ENCODE peak calls at places on chromosome 21, in five cellular contexts. B is NB4, H is PC-9, A is suprapubic skin, E is astrocyte of the spinal cord. R is an unnamed sample.

GRCh38 chr21:36613064-36613463 is 85.9 kb upstream of the SIM2 start:
- DNase-seq in B (no peak), H (no peak), E (peak; percentile 67), A (no peak), R (no peak)

GRCh38 chr21:36791150-36791549 is 92.2 kb downstream of the SIM2 start:
- DNase-seq in B (no peak), H (no peak), A (no peak), E (no peak), R (no peak)

GRCh38 chr21:31335957-31336738 is 7.9 kb downstream of the TIAM1 start:
- DNase-seq in B (no peak), H (no peak), A (no peak), E (peak; percentile 95), R (no peak)

GRCh38 chr21:36698160-36699025 is 522 bp upstream of the SIM2 start:
- DNase-seq in H (peak; percentile 72), E (no peak), A (no peak), B (no peak), R (peak; percentile 87)

GRCh38 chr21:32483293-32483595 is 70.7 kb downstream of the EVA1C start:
- DNase-seq in A (no peak), E (no peak), H (no peak), B (no peak), R (no peak)

GRCh38 chr21:31254131-31254530 is 89.9 kb downstream of the TIAM1 start:
- DNase-seq in B (no peak), H (no peak), E (no peak), A (no peak), R (no peak)

GRCh38 chr21:21714396-21714795 is 716.2 kb downstream of the NCAM2 start:
- DNase-seq in B (no peak), E (peak; percentile 81), H (no peak), A (no peak), R (no peak)

GRCh38 chr21:21200103-21200938 is 202.1 kb downstream of the NCAM2 start:
- DNase-seq in E (peak; percentile 98), H (peak; percentile 44), B (no peak), A (no peak), R (no peak)

GRCh38 chr21:32413697-32414578 is 1.4 kb downstream of the EVA1C start:
- DNase-seq in H (no peak), E (peak; percentile 69), B (no peak), A (no peak), R (peak; percentile 25)

GRCh38 chr21:29181799-29182470 is 51.5 kb downstream of the MAP3K7CL start:
- DNase-seq in A (no peak), E (peak; percentile 93), B (no peak), H (no peak), R (no peak)

GRCh38 chr21:45018131-45019075 is 56.0 kb upstream of the ADARB1 start:
- DNase-seq in B (no peak), H (no peak), E (no peak), A (peak; percentile 73), R (peak; percentile 76)
- H3K4me3 ChIP-seq in B (no peak overlapping the region), H (no peak overlapping the region), E (peak overlapping the region; percentile 23), A (peak overlapping the region; percentile 52), R (peak overlapping the region; percentile 30)

GRCh38 chr21:44991538-44992483 is 52.0 kb downstream of the SLX9 start:
- DNase-seq in E (peak; percentile 48), B (no peak), H (no peak), A (no peak), R (no peak)
- H3K4me3 ChIP-seq in E (no peak overlapping the region), B (no peak overlapping the region), H (no peak overlapping the region), A (no peak overlapping the region), R (no peak overlapping the region)

DNA sequence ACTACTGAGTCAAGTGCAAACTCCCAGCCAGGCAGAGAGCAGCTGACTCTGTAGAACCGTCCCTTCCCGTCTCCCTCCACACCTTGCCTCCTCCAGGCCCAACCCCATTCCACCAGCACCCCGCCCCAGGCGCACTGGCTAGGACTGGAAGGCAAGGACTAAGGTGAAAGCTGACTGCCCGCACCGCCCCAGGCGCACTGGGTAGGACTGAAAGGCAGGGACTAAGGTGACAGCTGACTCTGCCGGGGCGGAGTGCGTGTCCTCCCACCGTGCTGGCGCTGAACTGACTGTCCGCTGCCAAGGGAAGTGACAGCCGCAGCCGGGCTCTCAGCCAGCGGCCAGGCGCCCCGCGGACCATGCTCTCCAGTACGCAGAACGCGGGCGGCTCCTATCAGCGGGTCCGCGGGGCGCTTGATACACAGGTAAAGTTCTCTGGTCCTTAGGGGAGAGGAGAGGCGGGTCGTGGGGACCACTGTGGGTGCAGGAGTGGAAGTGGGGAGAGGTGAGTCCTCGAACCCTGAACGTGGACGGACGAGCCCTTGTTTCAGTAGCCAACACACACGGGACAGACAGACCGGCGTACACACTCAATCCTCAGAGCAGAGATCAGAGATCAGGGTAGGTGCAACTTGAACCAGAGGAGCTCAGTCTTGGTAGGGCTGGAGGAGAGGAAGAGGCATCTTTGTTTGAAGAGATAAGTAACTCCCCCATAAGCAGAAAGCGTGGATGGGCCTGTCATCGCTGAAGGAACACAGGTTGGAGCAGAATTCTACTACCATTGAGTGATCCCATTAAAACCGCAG is 58.0 kb downstream of the RBM11 start:
- DNase-seq in E (no peak), A (peak; percentile 78), H (peak; percentile 66), B (no peak), R (peak; percentile 51)
- H3K4me3 ChIP-seq in E (no peak overlapping the region), A (no peak overlapping the region), H (no peak overlapping the region), B (no peak overlapping the region), R (peak overlapping the region; percentile 49)

DNA sequence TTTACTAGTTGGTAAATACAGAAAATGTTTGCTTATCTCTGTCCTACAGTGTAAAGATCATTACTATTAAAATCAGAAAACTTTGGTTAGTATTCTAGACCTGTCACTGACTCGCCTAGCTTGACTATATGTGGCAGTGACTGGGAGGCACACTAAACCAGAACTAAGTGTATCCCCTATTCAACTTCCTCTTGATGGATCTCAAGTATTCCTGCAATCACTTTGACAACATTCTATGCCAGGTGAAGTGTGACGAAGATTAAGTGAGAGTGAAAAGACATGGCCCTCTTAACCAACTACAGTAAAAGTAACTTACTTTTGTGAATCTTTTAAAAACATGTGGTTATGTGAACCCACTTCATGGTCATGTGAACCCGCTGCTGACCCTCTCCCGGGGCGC is 223.0 kb upstream of the ADAMTS5 start:
- DNase-seq in A (no peak), H (no peak), B (no peak), E (no peak), R (no peak)
- H3K4me3 ChIP-seq in A (no peak overlapping the region), H (no peak overlapping the region), B (no peak overlapping the region), E (no peak overlapping the region), R (no peak overlapping the region)

DNA sequence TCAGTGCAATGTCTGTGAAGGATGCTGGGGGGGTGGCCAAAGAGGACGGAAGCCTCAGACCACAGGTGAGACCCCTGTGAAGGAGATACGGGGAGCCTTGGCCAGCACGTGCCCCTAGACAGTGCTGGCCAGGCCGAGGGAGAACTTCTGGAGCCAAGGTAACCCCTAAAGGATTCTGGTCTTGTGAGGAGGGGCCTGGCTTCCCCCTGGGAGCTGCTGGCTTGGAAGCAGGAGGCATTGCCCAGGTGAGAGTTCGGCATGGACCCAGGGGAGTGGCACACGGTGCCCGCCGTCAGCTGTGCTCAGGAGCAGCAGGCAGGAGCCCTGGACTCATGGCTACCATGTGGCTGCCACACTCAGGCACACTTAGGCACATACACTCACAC is 1.3 kb upstream of the COL6A2 start:
- DNase-seq in H (no peak), E (no peak), B (no peak), A (no peak), R (peak; percentile 38)
- H3K4me3 ChIP-seq in H (no peak overlapping the region), E (no peak overlapping the region), B (no peak overlapping the region), A (no peak overlapping the region), R (no peak overlapping the region)

DNA sequence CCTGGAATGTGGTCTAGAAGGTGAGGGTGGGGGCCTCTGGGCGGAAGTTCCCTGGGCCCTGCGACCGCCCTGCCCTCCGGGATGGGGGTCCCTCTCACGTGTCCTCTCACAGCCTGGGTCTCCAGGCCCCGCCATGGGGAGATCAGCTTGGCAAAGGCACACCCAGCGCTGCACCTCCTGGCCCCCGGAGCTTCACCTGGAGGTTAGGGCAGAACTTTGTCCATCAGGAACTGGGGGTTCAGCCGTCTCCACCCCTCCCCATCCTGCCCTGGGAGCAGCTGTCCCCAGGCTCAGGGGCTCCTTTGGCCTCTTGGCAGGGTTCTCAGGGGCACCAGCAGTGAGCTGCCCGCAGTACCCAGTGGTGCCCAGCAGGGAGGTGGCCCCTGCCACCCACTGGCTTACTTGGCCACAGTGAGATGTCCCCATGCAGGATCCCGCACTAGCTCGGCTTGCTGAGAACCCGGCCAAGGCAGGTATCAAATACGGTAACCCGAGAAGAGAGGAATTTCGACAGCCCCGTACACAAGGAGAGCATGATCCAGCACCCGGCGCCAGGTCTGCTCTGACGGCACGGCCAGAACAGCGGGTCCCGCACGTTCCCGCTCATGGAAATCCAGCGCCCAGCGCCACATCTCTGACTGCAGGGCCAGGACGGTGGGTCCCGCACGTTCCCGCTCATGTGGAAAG is 36.7 kb downstream of the RRP1 start:
- DNase-seq in B (no peak), H (peak; percentile 22), A (no peak), E (no peak), R (peak; percentile 79)
- H3K4me3 ChIP-seq in B (no peak overlapping the region), H (no peak overlapping the region), A (no peak overlapping the region), E (no peak overlapping the region), R (no peak overlapping the region)

GRCh38 chr21:34878940-34879339 is 170.2 kb downstream of the RUNX1 start:
- DNase-seq in H (no peak), B (no peak), E (no peak), A (no peak), R (no peak)
- H3K4me3 ChIP-seq in H (peak overlapping the region; percentile 43), B (peak overlapping the region; percentile 30), E (no peak overlapping the region), A (no peak overlapping the region), R (no peak overlapping the region)

DNA sequence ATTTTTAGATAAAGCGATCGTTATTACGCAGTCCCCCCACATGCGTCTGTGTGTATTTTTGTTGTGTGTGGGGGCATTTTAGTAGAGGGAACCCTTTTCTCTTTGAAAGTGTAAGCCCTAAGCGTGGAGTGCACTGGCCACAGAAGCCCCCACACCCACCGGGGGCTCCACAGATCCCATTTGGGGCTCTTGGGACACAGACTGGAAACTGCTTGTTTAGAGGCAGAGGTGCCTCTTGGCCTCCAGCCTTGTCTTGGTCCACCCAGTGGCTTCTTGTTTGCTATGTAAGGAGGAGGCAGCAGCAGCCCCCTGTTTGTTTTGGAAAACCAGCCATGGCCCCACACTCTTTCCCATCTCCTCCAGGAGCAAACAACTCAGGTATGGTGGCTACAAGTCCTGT is 42.8 kb downstream of the SLC37A1 start:
- DNase-seq in H (no peak), E (no peak), A (peak; percentile 60), B (no peak), R (no peak)
- H3K4me3 ChIP-seq in H (no peak overlapping the region), E (no peak overlapping the region), A (no peak overlapping the region), B (no peak overlapping the region), R (no peak overlapping the region)

R was measured in H7.